ENCODE peak calls at places on chromosomes 13 and 19, in five cellular contexts. One of them, this sample, is unnamed.

GRCh38 chr19:48154003-48154402 is 16.1 kb downstream of the LIG1 start:
- DNase-seq in WTC11: no peak
- DNase-seq in psoas muscle: no peak
- DNase-seq in PC-9: no peak
- DNase-seq in RWPE1: no peak
- DNase-seq in this sample: no peak

GRCh38 chr13:90689111-90689510 is 658.4 kb upstream of the MIR17HG start:
- DNase-seq in PC-9: no peak
- DNase-seq in RWPE1: no peak
- DNase-seq in psoas muscle: no peak
- DNase-seq in WTC11: no peak
- DNase-seq in this sample: no peak

GRCh38 chr13:40207110-40207478 is 459.3 kb downstream of the FOXO1 start:
- DNase-seq in WTC11: no peak
- DNase-seq in RWPE1: no peak
- DNase-seq in psoas muscle: no peak
- DNase-seq in PC-9: no peak
- DNase-seq in this sample: no peak

GRCh38 chr13:23289917-23290357 is 109.2 kb downstream of the SGCG start:
- DNase-seq in psoas muscle: no peak
- DNase-seq in PC-9: no peak
- DNase-seq in WTC11: no peak
- DNase-seq in RWPE1: peak; percentile 63
- DNase-seq in this sample: no peak

GRCh38 chr19:54674021-54674617 is 11.3 kb downstream of the LILRB4 start:
- DNase-seq in RWPE1: peak; percentile 28
- DNase-seq in PC-9: no peak
- DNase-seq in WTC11: no peak
- DNase-seq in psoas muscle: no peak
- DNase-seq in this sample: peak; percentile 28

GRCh38 chr19:35671818-35672217 is 5.5 kb downstream of the UPK1A start:
- DNase-seq in WTC11: no peak
- DNase-seq in psoas muscle: no peak
- DNase-seq in PC-9: peak; percentile 78
- DNase-seq in RWPE1: no peak
- DNase-seq in this sample: no peak

GRCh38 chr13:26656919-26657318 is 99.4 kb downstream of the WASF3 start:
- DNase-seq in PC-9: no peak
- DNase-seq in psoas muscle: no peak
- DNase-seq in RWPE1: no peak
- DNase-seq in WTC11: no peak
- DNase-seq in this sample: no peak

GRCh38 chr13:80706164-80706471 is 365.2 kb upstream of the SPRY2 start:
- DNase-seq in RWPE1: no peak
- DNase-seq in WTC11: no peak
- DNase-seq in psoas muscle: no peak
- DNase-seq in PC-9: no peak
- DNase-seq in this sample: no peak

GRCh38 chr13:94413545-94413944 is 65.9 kb downstream of the DCT start:
- DNase-seq in RWPE1: no peak
- DNase-seq in PC-9: no peak
- DNase-seq in psoas muscle: no peak
- DNase-seq in WTC11: no peak
- DNase-seq in this sample: no peak

GRCh38 chr13:46896346-46897138 is at the start of gene HTR2A:
- DNase-seq in PC-9: no peak
- DNase-seq in WTC11: no peak
- DNase-seq in psoas muscle: no peak
- DNase-seq in RWPE1: no peak
- DNase-seq in this sample: no peak

GRCh38 chr19:32619051-32619685 is 38.2 kb downstream of the PDCD5 start:
- DNase-seq in WTC11: no peak
- DNase-seq in psoas muscle: no peak
- DNase-seq in PC-9: no peak
- DNase-seq in RWPE1: no peak
- DNase-seq in this sample: no peak

GRCh38 chr13:30373727-30374126 is 48.6 kb upstream of the UBE2L5 start:
- DNase-seq in RWPE1: no peak
- DNase-seq in PC-9: no peak
- DNase-seq in psoas muscle: no peak
- DNase-seq in WTC11: no peak
- DNase-seq in this sample: no peak

GRCh38 chr19:49442354-49442753 is 1.0 kb upstream of the SLC17A7 start:
- DNase-seq in psoas muscle: peak; percentile 66
- DNase-seq in WTC11: peak; percentile 67
- DNase-seq in PC-9: no peak
- DNase-seq in RWPE1: no peak
- DNase-seq in this sample: peak; percentile 32

GRCh38 chr13:37429976-37430375 is 168.6 kb downstream of the POSTN start:
- DNase-seq in psoas muscle: no peak
- DNase-seq in WTC11: no peak
- DNase-seq in RWPE1: no peak
- DNase-seq in PC-9: no peak
- DNase-seq in this sample: no peak

GRCh38 chr13:104571161-104571889 is 1505.1 kb upstream of the SLC10A2 start:
- DNase-seq in RWPE1: peak; percentile 62
- DNase-seq in psoas muscle: peak; percentile 28
- DNase-seq in PC-9: peak; percentile 75
- DNase-seq in WTC11: peak; percentile 64
- DNase-seq in this sample: peak; percentile 60

GRCh38 chr19:29093553-29093908 is 119.4 kb downstream of the UQCRFS1 start:
- DNase-seq in psoas muscle: peak; percentile 21
- DNase-seq in PC-9: no peak
- DNase-seq in WTC11: no peak
- DNase-seq in RWPE1: no peak
- DNase-seq in this sample: no peak

GRCh38 chr19:33878912-33879810 is 82.5 kb downstream of the KCTD15 start:
- DNase-seq in psoas muscle: no peak
- DNase-seq in RWPE1: no peak
- DNase-seq in PC-9: no peak
- DNase-seq in WTC11: no peak
- DNase-seq in this sample: no peak

GRCh38 chr13:114318624-114319023 is 4.3 kb downstream of the CHAMP1 start:
- DNase-seq in WTC11: no peak
- DNase-seq in psoas muscle: no peak
- DNase-seq in RWPE1: no peak
- DNase-seq in PC-9: no peak
- DNase-seq in this sample: no peak

GRCh38 chr13:96822900-96823299 is 171.4 kb downstream of the OXGR1 start:
- DNase-seq in PC-9: no peak
- DNase-seq in WTC11: peak; percentile 55
- DNase-seq in psoas muscle: no peak
- DNase-seq in RWPE1: no peak
- DNase-seq in this sample: peak; percentile 4

GRCh38 chr19:51136333-51136732 is 5.8 kb upstream of the SIGLEC7 start:
- DNase-seq in psoas muscle: no peak
- DNase-seq in PC-9: no peak
- DNase-seq in RWPE1: no peak
- DNase-seq in WTC11: no peak
- DNase-seq in this sample: no peak

GRCh38 chr19:52585101-52585500 is 15.0 kb downstream of the ZNF701 start:
- DNase-seq in PC-9: no peak
- DNase-seq in WTC11: peak; percentile 23
- DNase-seq in psoas muscle: no peak
- DNase-seq in RWPE1: no peak
- DNase-seq in this sample: no peak

GRCh38 chr19:36046443-36047050 is 7.5 kb downstream of the THAP8 start:
- DNase-seq in PC-9: no peak
- DNase-seq in psoas muscle: no peak
- DNase-seq in RWPE1: no peak
- DNase-seq in WTC11: no peak
- DNase-seq in this sample: no peak

GRCh38 chr13:30276178-30276577 is 31.2 kb downstream of the KATNAL1 start:
- DNase-seq in psoas muscle: no peak
- DNase-seq in WTC11: no peak
- DNase-seq in RWPE1: no peak
- DNase-seq in PC-9: no peak
- DNase-seq in this sample: no peak

GRCh38 chr13:43953370-43953769 is 73.7 kb downstream of the LACC1 start:
- DNase-seq in WTC11: no peak
- DNase-seq in psoas muscle: no peak
- DNase-seq in RWPE1: peak; percentile 28
- DNase-seq in PC-9: no peak
- DNase-seq in this sample: no peak

GRCh38 chr19:55493650-55494171 is 5.5 kb downstream of the SSC5D start:
- DNase-seq in RWPE1: no peak
- DNase-seq in WTC11: no peak
- DNase-seq in psoas muscle: no peak
- DNase-seq in PC-9: no peak
- DNase-seq in this sample: no peak

GRCh38 chr13:73429691-73430090 is 370.9 kb downstream of the KLF5 start:
- DNase-seq in PC-9: peak; percentile 77
- DNase-seq in WTC11: no peak
- DNase-seq in RWPE1: peak; percentile 71
- DNase-seq in psoas muscle: no peak
- DNase-seq in this sample: peak; percentile 8

GRCh38 chr19:42477933-42478332 is 35.2 kb upstream of the CXCL17 start:
- DNase-seq in RWPE1: no peak
- DNase-seq in psoas muscle: no peak
- DNase-seq in WTC11: no peak
- DNase-seq in PC-9: no peak
- DNase-seq in this sample: no peak

GRCh38 chr13:50318887-50319286 is 303.6 kb downstream of the KCNRG start:
- DNase-seq in WTC11: peak; percentile 40
- DNase-seq in psoas muscle: no peak
- DNase-seq in RWPE1: no peak
- DNase-seq in PC-9: no peak
- DNase-seq in this sample: no peak

GRCh38 chr13:75550159-75550567 is 572 bp downstream of the UCHL3 start:
- DNase-seq in PC-9: peak; percentile 83
- DNase-seq in RWPE1: peak; percentile 84
- DNase-seq in psoas muscle: no peak
- DNase-seq in WTC11: no peak
- DNase-seq in this sample: peak; percentile 6

GRCh38 chr13:77800219-77800618 is 102.7 kb downstream of the SLAIN1 start:
- DNase-seq in RWPE1: no peak
- DNase-seq in PC-9: no peak
- DNase-seq in WTC11: no peak
- DNase-seq in psoas muscle: no peak
- DNase-seq in this sample: no peak

GRCh38 chr19:18063463-18063862 is 23.3 kb downstream of the IL12RB1 start:
- DNase-seq in psoas muscle: no peak
- DNase-seq in RWPE1: no peak
- DNase-seq in WTC11: no peak
- DNase-seq in PC-9: no peak
- DNase-seq in this sample: no peak
- TF ChIP-seq CTCF in psoas muscle: no peak
- TF ChIP-seq CTCF in RWPE1: no peak
- TF ChIP-seq CTCF in WTC11: no peak
- TF ChIP-seq CTCF in PC-9: no peak
- TF ChIP-seq CTCF in this sample: no peak

GRCh38 chr13:20714563-20715339 is 11.3 kb downstream of the IL17D start:
- DNase-seq in PC-9: no peak
- DNase-seq in RWPE1: no peak
- DNase-seq in psoas muscle: peak; percentile 84
- DNase-seq in WTC11: no peak
- DNase-seq in this sample: no peak

GRCh38 chr13:20715340-20715732 is 11.8 kb downstream of the IL17D start:
- DNase-seq in WTC11: no peak
- DNase-seq in PC-9: no peak
- DNase-seq in psoas muscle: no peak
- DNase-seq in RWPE1: no peak
- DNase-seq in this sample: no peak

GRCh38 chr13:20718958-20719566 is 15.6 kb downstream of the IL17D start:
- DNase-seq in WTC11: no peak
- DNase-seq in RWPE1: no peak
- DNase-seq in PC-9: no peak
- DNase-seq in psoas muscle: no peak
- DNase-seq in this sample: no peak

GRCh38 chr13:20717581-20718542 is 14.4 kb downstream of the IL17D start:
- DNase-seq in psoas muscle: peak; percentile 60
- DNase-seq in WTC11: no peak
- DNase-seq in PC-9: no peak
- DNase-seq in RWPE1: no peak
- DNase-seq in this sample: no peak

GRCh38 chr13:20716951-20717350 is 13.5 kb downstream of the IL17D start:
- DNase-seq in WTC11: no peak
- DNase-seq in RWPE1: no peak
- DNase-seq in psoas muscle: peak; percentile 53
- DNase-seq in PC-9: no peak
- DNase-seq in this sample: no peak
- TF ChIP-seq CTCF in WTC11: no peak
- TF ChIP-seq CTCF in RWPE1: no peak
- TF ChIP-seq CTCF in psoas muscle: no peak
- TF ChIP-seq CTCF in PC-9: no peak
- TF ChIP-seq CTCF in this sample: no peak

GRCh38 chr13:45522571-45522970 is 57.8 kb downstream of the COG3 start:
- DNase-seq in psoas muscle: no peak
- DNase-seq in PC-9: no peak
- DNase-seq in WTC11: no peak
- DNase-seq in RWPE1: no peak
- DNase-seq in this sample: no peak
- TF ChIP-seq CTCF in psoas muscle: no peak
- TF ChIP-seq CTCF in PC-9: no peak
- TF ChIP-seq CTCF in WTC11: no peak
- TF ChIP-seq CTCF in RWPE1: no peak
- TF ChIP-seq CTCF in this sample: no peak

DNA sequence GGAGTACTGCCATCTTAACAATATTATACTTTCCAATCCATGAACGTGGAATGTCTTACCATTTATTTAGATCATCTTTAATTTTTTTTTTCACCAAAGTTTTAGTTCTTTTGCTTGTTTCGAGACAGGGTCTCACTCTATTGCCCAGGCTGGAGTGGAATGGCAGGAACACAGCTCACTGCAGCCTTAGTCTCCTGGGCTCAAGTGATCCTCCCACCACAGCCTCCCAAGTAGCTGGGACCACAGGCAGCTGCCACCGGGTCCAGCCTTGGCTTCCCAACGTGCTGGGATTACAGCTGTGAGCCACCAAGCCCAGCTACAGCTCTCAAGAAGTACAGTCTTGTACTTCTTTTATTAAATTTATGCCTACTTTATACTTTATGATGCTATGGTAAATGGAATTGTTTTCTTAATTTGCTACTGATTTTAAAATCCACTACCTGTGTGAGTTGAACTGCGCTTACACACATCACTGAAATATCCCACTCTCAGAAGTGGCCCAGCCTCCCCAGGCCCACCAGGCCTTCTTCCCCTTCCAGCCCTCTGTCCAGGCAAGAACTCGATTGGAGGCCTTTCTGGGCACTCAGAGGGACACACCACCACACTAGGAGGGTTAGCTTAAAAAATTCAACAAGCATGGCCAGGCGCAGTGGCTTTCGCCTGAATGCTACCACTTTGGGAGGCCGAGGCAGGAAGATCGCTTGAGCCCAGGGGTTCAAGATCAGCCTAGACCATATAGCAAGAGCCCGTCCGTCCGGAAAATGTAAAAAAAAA is 1.0 kb upstream of the PGLS start:
- DNase-seq in PC-9: no peak
- DNase-seq in psoas muscle: no peak
- DNase-seq in WTC11: no peak
- DNase-seq in RWPE1: no peak
- DNase-seq in this sample: no peak
- TF ChIP-seq CTCF in PC-9: no peak
- TF ChIP-seq CTCF in psoas muscle: no peak
- TF ChIP-seq CTCF in WTC11: no peak
- TF ChIP-seq CTCF in RWPE1: no peak
- TF ChIP-seq CTCF in this sample: no peak